ENCODE peak calls at places on chromosomes 7 and 10, in seven cellular contexts. Q is neural progenitor cell, I is GM23338, G is HCT116, B is hepatocyte, S is GM23248, M is MM.1S. H is an unnamed sample.

GRCh38 chr10:30447125-30447799 is 13.3 kb downstream of the MAP3K8 start:
- DNase-seq in Q (no peak), M (peak; percentile 12), S (peak; percentile 93), I (no peak), G (peak; percentile 77), B (no peak), H (peak; percentile 56)

GRCh38 chr10:7887417-7887816 is 69.1 kb downstream of the TAF3 start:
- DNase-seq in M (no peak), G (no peak), Q (no peak), I (no peak), B (peak; percentile 29), S (no peak), H (no peak)

GRCh38 chr7:98228801-98229200 is 17.6 kb downstream of the BHLHA15 start:
- DNase-seq in M (no peak), G (no peak), S (no peak), Q (no peak), B (no peak), I (no peak), H (no peak)

GRCh38 chr7:106215868-106216516 is 68.8 kb downstream of the NAMPT start:
- DNase-seq in I (no peak), G (no peak), M (no peak), Q (no peak), B (no peak), S (no peak), H (no peak)

GRCh38 chr10:112282086-112282485 is 1.1 kb upstream of the TECTB start:
- DNase-seq in G (no peak), Q (no peak), S (peak; percentile 61), B (no peak), I (no peak), M (no peak), H (no peak)

GRCh38 chr7:142866361-142867096 is 11.7 kb downstream of the EPHB6 start:
- DNase-seq in I (peak; percentile 85), Q (peak; percentile 64), M (peak; percentile 30), B (peak; percentile 62), S (peak; percentile 35), G (no peak), H (peak; percentile 29)

GRCh38 chr10:109934958-109935793 is 11.9 kb upstream of the XPNPEP1 start:
- DNase-seq in M (no peak), B (no peak), Q (peak; percentile 88), G (no peak), S (peak; percentile 65), I (peak; percentile 84), H (no peak)

GRCh38 chr10:24762966-24763623 is 39.4 kb upstream of the ARHGAP21 start:
- DNase-seq in I (peak; percentile 79), G (no peak), S (peak; percentile 40), B (no peak), Q (no peak), M (no peak), H (no peak)

GRCh38 chr10:8444630-8445029 is 390.1 kb downstream of the GATA3 start:
- DNase-seq in B (peak; percentile 11), Q (peak; percentile 65), S (no peak), I (peak; percentile 54), M (no peak), G (no peak), H (no peak)

GRCh38 chr7:556837-557555 is 37.4 kb upstream of the PDGFA start:
- DNase-seq in G (no peak), B (no peak), I (no peak), Q (no peak), S (no peak), M (no peak), H (no peak)

GRCh38 chr7:44382459-44383300 is 57.3 kb upstream of the CAMK2B start:
- DNase-seq in B (no peak), I (no peak), G (no peak), M (no peak), S (peak; percentile 40), Q (no peak), H (no peak)

GRCh38 chr7:70259497-70259896 is 661.2 kb downstream of the AUTS2 start:
- DNase-seq in I (no peak), S (peak; percentile 58), Q (no peak), M (no peak), B (no peak), G (no peak), H (no peak)

GRCh38 chr7:81500631-81501030 is 269.2 kb downstream of the HGF start:
- DNase-seq in I (no peak), G (no peak), Q (no peak), M (no peak), B (no peak), S (no peak), H (no peak)

GRCh38 chr7:140631602-140632001 is 9.0 kb downstream of the DENND2A start:
- DNase-seq in M (no peak), B (no peak), G (no peak), I (no peak), Q (no peak), S (peak; percentile 54), H (no peak)

GRCh38 chr10:103839867-103840746 is 15.3 kb downstream of the SH3PXD2A start:
- DNase-seq in M (no peak), Q (peak; percentile 43), S (no peak), G (no peak), I (peak; percentile 68), B (no peak), H (no peak)

GRCh38 chr7:10973942-10974716 is 457 bp downstream of the PHF14 start:
- DNase-seq in M (no peak), I (peak; percentile 65), G (no peak), B (peak; percentile 53), S (peak; percentile 74), Q (peak; percentile 85), H (peak; percentile 41)

GRCh38 chr7:86762129-86762528 is 118.4 kb downstream of the GRM3 start:
- DNase-seq in Q (no peak), G (no peak), M (no peak), S (no peak), B (no peak), I (peak; percentile 35), H (no peak)

GRCh38 chr10:34384363-34384762 is 430.7 kb downstream of the PARD3 start:
- DNase-seq in S (no peak), M (no peak), B (no peak), G (no peak), I (no peak), Q (no peak), H (no peak)

GRCh38 chr10:34392641-34393170 is 422.4 kb downstream of the PARD3 start:
- DNase-seq in B (no peak), Q (no peak), I (no peak), M (no peak), S (no peak), G (no peak), H (no peak)

GRCh38 chr10:34386911-34387310 is 428.2 kb downstream of the PARD3 start:
- DNase-seq in S (no peak), G (no peak), Q (no peak), I (no peak), M (no peak), B (no peak), H (no peak)
- H3K4me3 ChIP-seq in S (no peak overlapping the region), G (no peak overlapping the region), Q (no peak overlapping the region), I (no peak overlapping the region), M (no peak overlapping the region), B (no peak overlapping the region), H (no peak overlapping the region)

GRCh38 chr10:86744067-86744725 is 12.2 kb upstream of the BMPR1A start:
- DNase-seq in Q (no peak), M (no peak), I (no peak), G (no peak), S (no peak), B (no peak), H (no peak)
- H3K27ac ChIP-seq in Q (no peak overlapping the region), M (no peak overlapping the region), I (no peak overlapping the region), G (no peak overlapping the region), S (no peak overlapping the region), B (no peak overlapping the region), H (no peak overlapping the region)

DNA sequence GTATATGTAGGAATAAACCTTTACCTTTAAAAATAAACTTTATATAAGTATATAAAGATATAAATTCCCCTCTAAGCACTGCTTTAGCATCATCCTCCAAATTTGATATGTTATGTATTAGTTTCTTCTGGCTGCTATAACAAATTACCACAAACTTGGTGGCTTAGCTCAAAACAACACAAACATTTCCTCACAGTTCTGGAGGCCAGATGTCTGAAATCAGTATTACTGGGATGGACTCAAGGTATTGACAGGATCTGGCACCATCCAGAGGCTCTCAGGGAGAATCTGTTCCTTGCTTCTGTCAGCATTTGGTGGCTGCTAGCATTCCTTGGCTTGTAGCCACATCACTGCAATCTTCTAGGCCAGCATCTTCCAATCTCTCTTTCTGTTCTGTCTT is 6.7 kb upstream of the SCRN1 start:
- DNase-seq in I (no peak), Q (no peak), G (no peak), B (no peak), M (no peak), S (no peak), H (no peak)
- TF ChIP-seq EZH2phosphoT487 in I (no peak), Q (no peak), G (no peak), B (no peak), M (no peak), S (no peak), H (no peak)

DNA sequence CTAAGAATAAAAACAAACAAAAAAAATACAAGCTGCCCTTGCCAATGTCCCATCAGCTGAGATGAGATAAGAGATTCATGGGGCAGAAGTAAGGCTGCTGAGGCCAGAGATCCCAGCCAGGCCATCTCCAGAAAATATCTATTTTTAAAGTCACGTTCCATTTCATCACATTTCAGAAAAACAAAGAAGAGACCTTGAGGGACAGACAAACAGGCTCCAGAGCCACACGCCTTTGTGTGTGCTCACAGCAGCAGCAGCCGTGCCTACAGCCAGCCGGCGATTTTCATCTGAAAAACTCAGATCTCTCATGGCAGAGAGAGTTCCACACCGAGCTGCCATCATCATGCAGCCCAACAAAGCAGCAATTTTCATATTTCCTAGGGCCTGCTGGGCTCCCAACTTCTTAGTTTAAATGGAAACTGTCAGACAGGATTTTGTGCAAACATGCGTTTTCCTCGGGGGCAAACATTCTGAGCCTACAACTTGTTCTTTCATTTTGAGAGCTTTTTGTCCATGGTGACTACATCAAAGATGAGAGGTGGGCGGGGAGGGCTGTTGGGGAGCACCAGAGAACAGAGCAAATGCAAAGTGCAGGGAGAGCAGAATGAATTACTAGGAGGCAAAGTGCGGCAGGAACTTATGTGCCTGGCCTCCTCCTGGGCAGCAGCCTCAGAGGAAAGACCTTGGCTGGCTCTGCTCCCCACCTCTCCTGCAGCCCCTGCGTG is 38.8 kb downstream of the DLG5 start:
- DNase-seq in Q (no peak), B (peak; percentile 41), G (no peak), S (peak; percentile 70), I (no peak), M (no peak), H (no peak)
- H3K4me3 ChIP-seq in Q (no peak overlapping the region), B (no peak overlapping the region), G (no peak overlapping the region), S (peak overlapping the region; percentile 54), I (peak overlapping the region; percentile 34), M (no peak overlapping the region), H (no peak overlapping the region)